ENCODE peak calls at places on chromosomes 12 and 14, in five cellular contexts. M, S, K, J and N are unnamed samples.

GRCh38 chr12:1995205-1995896 is 8.9 kb downstream of the DCP1B start:
- DNase-seq in M (no peak), S (no peak), K (no peak), J (no peak), N (no peak)

GRCh38 chr12:98646165-98646764 is 1.2 kb downstream of the APAF1 start:
- DNase-seq in J (no peak), M (peak), K (no peak), S (no peak), N (peak)

GRCh38 chr14:68444449-68445168 is 348.3 kb downstream of the ZFP36L1 start:
- DNase-seq in S (no peak), K (no peak), M (peak), J (no peak), N (no peak)

GRCh38 chr14:32932921-32933622 is 5.6 kb upstream of the NPAS3 start:
- DNase-seq in M (no peak), K (no peak), S (no peak), J (no peak), N (no peak)

GRCh38 chr14:100330396-100330931 is 7.3 kb downstream of the SLC25A47 start:
- DNase-seq in M (no peak), S (no peak), J (no peak), K (no peak), N (no peak)

GRCh38 chr14:24162083-24162482 is 1.0 kb downstream of the IRF9 start:
- DNase-seq in M (peak), J (no peak), K (no peak), S (no peak), N (no peak)

GRCh38 chr12:2013527-2014223 is 9.4 kb upstream of the DCP1B start:
- DNase-seq in K (no peak), J (no peak), M (no peak), S (no peak), N (no peak)

GRCh38 chr12:57096099-57096572 is 7.2 kb downstream of the NAB2 start:
- DNase-seq in J (no peak), K (no peak), S (no peak), M (no peak), N (peak)

GRCh38 chr14:75363570-75364227 is 64.1 kb upstream of the JDP2 start:
- DNase-seq in K (no peak), J (no peak), M (peak), S (no peak), N (no peak)

GRCh38 chr14:49297102-49297501 is 289.1 kb downstream of the RPS29 start:
- DNase-seq in K (no peak), J (no peak), S (no peak), M (no peak), N (no peak)